ENCODE peak calls at places on chromosome 19, in nine cellular contexts. One of them, this sample, is unnamed.

GRCh38 chr19:19074172-19074905 is 10.5 kb downstream of the SLC25A42 start:
- DNase-seq in HT-29: no peak
- DNase-seq in NB4: peak; percentile 79
- DNase-seq in dermis microvascular lymphatic vessel endothelial cell: no peak
- DNase-seq in activated T-helper 1 cell treated with anti-CD3 and anti-CD28 coated beads, Interleukin-12 subunit alpha, Interleukin-12 subunit beta, Interleukin-2, Interleukin-4 antibody, amounts not matched to agents 30 ng/mL and 10 ng/mL and 1 ng/mL, durations not matched to agents 14 hours and 24 hours and 36 hours: no peak
- DNase-seq in fibroblast of lung: no peak
- DNase-seq in GM12878: no peak
- DNase-seq in A549: no peak
- DNase-seq in WERI-Rb-1: no peak
- DNase-seq in this sample: no peak

GRCh38 chr19:5141926-5142724 is 173.2 kb downstream of the KDM4B start:
- DNase-seq in HT-29: no peak
- DNase-seq in NB4: peak; percentile 34
- DNase-seq in dermis microvascular lymphatic vessel endothelial cell: no peak
- DNase-seq in activated T-helper 1 cell treated with anti-CD3 and anti-CD28 coated beads, Interleukin-12 subunit alpha, Interleukin-12 subunit beta, Interleukin-2, Interleukin-4 antibody, amounts not matched to agents 30 ng/mL and 10 ng/mL and 1 ng/mL, durations not matched to agents 14 hours and 24 hours and 36 hours: no peak
- DNase-seq in fibroblast of lung: no peak
- DNase-seq in GM12878: no peak
- DNase-seq in A549: no peak
- DNase-seq in WERI-Rb-1: no peak
- DNase-seq in this sample: no peak

GRCh38 chr19:21130097-21130775 is 11.6 kb upstream of the ZNF431 start:
- DNase-seq in HT-29: no peak
- DNase-seq in NB4: no peak
- DNase-seq in dermis microvascular lymphatic vessel endothelial cell: no peak
- DNase-seq in activated T-helper 1 cell treated with anti-CD3 and anti-CD28 coated beads, Interleukin-12 subunit alpha, Interleukin-12 subunit beta, Interleukin-2, Interleukin-4 antibody, amounts not matched to agents 30 ng/mL and 10 ng/mL and 1 ng/mL, durations not matched to agents 14 hours and 24 hours and 36 hours: no peak
- DNase-seq in fibroblast of lung: no peak
- DNase-seq in GM12878: no peak
- DNase-seq in A549: no peak
- DNase-seq in WERI-Rb-1: no peak
- DNase-seq in this sample: no peak

GRCh38 chr19:45508931-45509691 is 1.8 kb downstream of the VASP start:
- DNase-seq in HT-29: peak; percentile 69
- DNase-seq in NB4: peak; percentile 82
- DNase-seq in dermis microvascular lymphatic vessel endothelial cell: no peak
- DNase-seq in activated T-helper 1 cell treated with anti-CD3 and anti-CD28 coated beads, Interleukin-12 subunit alpha, Interleukin-12 subunit beta, Interleukin-2, Interleukin-4 antibody, amounts not matched to agents 30 ng/mL and 10 ng/mL and 1 ng/mL, durations not matched to agents 14 hours and 24 hours and 36 hours: peak; percentile 40
- DNase-seq in fibroblast of lung: peak; percentile 65
- DNase-seq in GM12878: peak; percentile 69
- DNase-seq in A549: peak; percentile 92
- DNase-seq in WERI-Rb-1: peak; percentile 40
- DNase-seq in this sample: no peak

GRCh38 chr19:36086326-36086725 is 24.6 kb upstream of the OVOL3 start:
- DNase-seq in HT-29: no peak
- DNase-seq in NB4: no peak
- DNase-seq in dermis microvascular lymphatic vessel endothelial cell: no peak
- DNase-seq in activated T-helper 1 cell treated with anti-CD3 and anti-CD28 coated beads, Interleukin-12 subunit alpha, Interleukin-12 subunit beta, Interleukin-2, Interleukin-4 antibody, amounts not matched to agents 30 ng/mL and 10 ng/mL and 1 ng/mL, durations not matched to agents 14 hours and 24 hours and 36 hours: no peak
- DNase-seq in fibroblast of lung: no peak
- DNase-seq in GM12878: no peak
- DNase-seq in A549: no peak
- DNase-seq in WERI-Rb-1: no peak
- DNase-seq in this sample: no peak

GRCh38 chr19:13574933-13575332 is 68.7 kb upstream of the CACNA1A start:
- DNase-seq in HT-29: no peak
- DNase-seq in NB4: no peak
- DNase-seq in dermis microvascular lymphatic vessel endothelial cell: no peak
- DNase-seq in activated T-helper 1 cell treated with anti-CD3 and anti-CD28 coated beads, Interleukin-12 subunit alpha, Interleukin-12 subunit beta, Interleukin-2, Interleukin-4 antibody, amounts not matched to agents 30 ng/mL and 10 ng/mL and 1 ng/mL, durations not matched to agents 14 hours and 24 hours and 36 hours: no peak
- DNase-seq in fibroblast of lung: no peak
- DNase-seq in GM12878: no peak
- DNase-seq in A549: peak; percentile 12
- DNase-seq in WERI-Rb-1: peak; percentile 12
- DNase-seq in this sample: no peak

GRCh38 chr19:28291874-28292273 is 921.1 kb downstream of the UQCRFS1 start:
- DNase-seq in HT-29: no peak
- DNase-seq in NB4: no peak
- DNase-seq in dermis microvascular lymphatic vessel endothelial cell: no peak
- DNase-seq in activated T-helper 1 cell treated with anti-CD3 and anti-CD28 coated beads, Interleukin-12 subunit alpha, Interleukin-12 subunit beta, Interleukin-2, Interleukin-4 antibody, amounts not matched to agents 30 ng/mL and 10 ng/mL and 1 ng/mL, durations not matched to agents 14 hours and 24 hours and 36 hours: no peak
- DNase-seq in fibroblast of lung: no peak
- DNase-seq in GM12878: no peak
- DNase-seq in A549: no peak
- DNase-seq in WERI-Rb-1: no peak
- DNase-seq in this sample: no peak

GRCh38 chr19:18895828-18896341 is at the start of gene CERS1:
- DNase-seq in HT-29: no peak
- DNase-seq in NB4: peak; percentile 60
- DNase-seq in dermis microvascular lymphatic vessel endothelial cell: no peak
- DNase-seq in activated T-helper 1 cell treated with anti-CD3 and anti-CD28 coated beads, Interleukin-12 subunit alpha, Interleukin-12 subunit beta, Interleukin-2, Interleukin-4 antibody, amounts not matched to agents 30 ng/mL and 10 ng/mL and 1 ng/mL, durations not matched to agents 14 hours and 24 hours and 36 hours: no peak
- DNase-seq in fibroblast of lung: no peak
- DNase-seq in GM12878: no peak
- DNase-seq in A549: peak; percentile 21
- DNase-seq in WERI-Rb-1: peak; percentile 33
- DNase-seq in this sample: no peak

GRCh38 chr19:45451181-45451849 is 16.5 kb upstream of the FOSB start:
- DNase-seq in HT-29: peak; percentile 80
- DNase-seq in NB4: peak; percentile 30
- DNase-seq in dermis microvascular lymphatic vessel endothelial cell: no peak
- DNase-seq in activated T-helper 1 cell treated with anti-CD3 and anti-CD28 coated beads, Interleukin-12 subunit alpha, Interleukin-12 subunit beta, Interleukin-2, Interleukin-4 antibody, amounts not matched to agents 30 ng/mL and 10 ng/mL and 1 ng/mL, durations not matched to agents 14 hours and 24 hours and 36 hours: peak; percentile 58
- DNase-seq in fibroblast of lung: peak; percentile 53
- DNase-seq in GM12878: no peak
- DNase-seq in A549: no peak
- DNase-seq in WERI-Rb-1: no peak
- DNase-seq in this sample: peak; percentile 87

GRCh38 chr19:15120135-15121026 is 13.2 kb downstream of the SYDE1 start:
- DNase-seq in HT-29: no peak
- DNase-seq in NB4: no peak
- DNase-seq in dermis microvascular lymphatic vessel endothelial cell: no peak
- DNase-seq in activated T-helper 1 cell treated with anti-CD3 and anti-CD28 coated beads, Interleukin-12 subunit alpha, Interleukin-12 subunit beta, Interleukin-2, Interleukin-4 antibody, amounts not matched to agents 30 ng/mL and 10 ng/mL and 1 ng/mL, durations not matched to agents 14 hours and 24 hours and 36 hours: no peak
- DNase-seq in fibroblast of lung: no peak
- DNase-seq in GM12878: no peak
- DNase-seq in A549: no peak
- DNase-seq in WERI-Rb-1: no peak
- DNase-seq in this sample: no peak

GRCh38 chr19:33639034-33639681 is 17.4 kb downstream of the CHST8 start:
- DNase-seq in HT-29: no peak
- DNase-seq in NB4: no peak
- DNase-seq in dermis microvascular lymphatic vessel endothelial cell: no peak
- DNase-seq in activated T-helper 1 cell treated with anti-CD3 and anti-CD28 coated beads, Interleukin-12 subunit alpha, Interleukin-12 subunit beta, Interleukin-2, Interleukin-4 antibody, amounts not matched to agents 30 ng/mL and 10 ng/mL and 1 ng/mL, durations not matched to agents 14 hours and 24 hours and 36 hours: no peak
- DNase-seq in fibroblast of lung: no peak
- DNase-seq in GM12878: no peak
- DNase-seq in A549: no peak
- DNase-seq in WERI-Rb-1: no peak
- DNase-seq in this sample: no peak

GRCh38 chr19:4589579-4590410 is 30.3 kb upstream of the SEMA6B start:
- DNase-seq in HT-29: no peak
- DNase-seq in NB4: peak; percentile 48
- DNase-seq in dermis microvascular lymphatic vessel endothelial cell: no peak
- DNase-seq in activated T-helper 1 cell treated with anti-CD3 and anti-CD28 coated beads, Interleukin-12 subunit alpha, Interleukin-12 subunit beta, Interleukin-2, Interleukin-4 antibody, amounts not matched to agents 30 ng/mL and 10 ng/mL and 1 ng/mL, durations not matched to agents 14 hours and 24 hours and 36 hours: no peak
- DNase-seq in fibroblast of lung: no peak
- DNase-seq in GM12878: no peak
- DNase-seq in A549: no peak
- DNase-seq in WERI-Rb-1: peak; percentile 73
- DNase-seq in this sample: no peak

GRCh38 chr19:29841559-29842367 is 30.0 kb downstream of the CCNE1 start:
- DNase-seq in HT-29: peak; percentile 70
- DNase-seq in NB4: no peak
- DNase-seq in dermis microvascular lymphatic vessel endothelial cell: no peak
- DNase-seq in activated T-helper 1 cell treated with anti-CD3 and anti-CD28 coated beads, Interleukin-12 subunit alpha, Interleukin-12 subunit beta, Interleukin-2, Interleukin-4 antibody, amounts not matched to agents 30 ng/mL and 10 ng/mL and 1 ng/mL, durations not matched to agents 14 hours and 24 hours and 36 hours: no peak
- DNase-seq in fibroblast of lung: no peak
- DNase-seq in GM12878: no peak
- DNase-seq in A549: peak; percentile 87
- DNase-seq in WERI-Rb-1: peak; percentile 53
- DNase-seq in this sample: peak; percentile 93

GRCh38 chr19:41887711-41888382 is 4.9 kb downstream of the ARHGEF1 start:
- DNase-seq in HT-29: peak; percentile 100
- DNase-seq in NB4: peak; percentile 28
- DNase-seq in dermis microvascular lymphatic vessel endothelial cell: no peak
- DNase-seq in activated T-helper 1 cell treated with anti-CD3 and anti-CD28 coated beads, Interleukin-12 subunit alpha, Interleukin-12 subunit beta, Interleukin-2, Interleukin-4 antibody, amounts not matched to agents 30 ng/mL and 10 ng/mL and 1 ng/mL, durations not matched to agents 14 hours and 24 hours and 36 hours: peak; percentile 76
- DNase-seq in fibroblast of lung: no peak
- DNase-seq in GM12878: no peak
- DNase-seq in A549: no peak
- DNase-seq in WERI-Rb-1: no peak
- DNase-seq in this sample: peak; percentile 89

GRCh38 chr19:3710265-3710812 is 2.2 kb downstream of the TJP3 start:
- DNase-seq in HT-29: peak; percentile 96
- DNase-seq in NB4: peak; percentile 30
- DNase-seq in dermis microvascular lymphatic vessel endothelial cell: no peak
- DNase-seq in activated T-helper 1 cell treated with anti-CD3 and anti-CD28 coated beads, Interleukin-12 subunit alpha, Interleukin-12 subunit beta, Interleukin-2, Interleukin-4 antibody, amounts not matched to agents 30 ng/mL and 10 ng/mL and 1 ng/mL, durations not matched to agents 14 hours and 24 hours and 36 hours: no peak
- DNase-seq in fibroblast of lung: peak; percentile 28
- DNase-seq in GM12878: no peak
- DNase-seq in A549: peak; percentile 82
- DNase-seq in WERI-Rb-1: no peak
- DNase-seq in this sample: no peak

GRCh38 chr19:38544569-38545315 is 73.0 kb downstream of the MAP4K1 start:
- DNase-seq in HT-29: no peak
- DNase-seq in NB4: no peak
- DNase-seq in dermis microvascular lymphatic vessel endothelial cell: no peak
- DNase-seq in activated T-helper 1 cell treated with anti-CD3 and anti-CD28 coated beads, Interleukin-12 subunit alpha, Interleukin-12 subunit beta, Interleukin-2, Interleukin-4 antibody, amounts not matched to agents 30 ng/mL and 10 ng/mL and 1 ng/mL, durations not matched to agents 14 hours and 24 hours and 36 hours: no peak
- DNase-seq in fibroblast of lung: no peak
- DNase-seq in GM12878: no peak
- DNase-seq in A549: no peak
- DNase-seq in WERI-Rb-1: no peak
- DNase-seq in this sample: no peak

GRCh38 chr19:4867534-4868285 is at the start of gene PLIN3:
- DNase-seq in HT-29: peak; percentile 85
- DNase-seq in NB4: peak; percentile 91
- DNase-seq in dermis microvascular lymphatic vessel endothelial cell: peak; percentile 81
- DNase-seq in activated T-helper 1 cell treated with anti-CD3 and anti-CD28 coated beads, Interleukin-12 subunit alpha, Interleukin-12 subunit beta, Interleukin-2, Interleukin-4 antibody, amounts not matched to agents 30 ng/mL and 10 ng/mL and 1 ng/mL, durations not matched to agents 14 hours and 24 hours and 36 hours: peak; percentile 86
- DNase-seq in fibroblast of lung: peak; percentile 96
- DNase-seq in GM12878: peak; percentile 65
- DNase-seq in A549: peak; percentile 93
- DNase-seq in WERI-Rb-1: peak; percentile 89
- DNase-seq in this sample: peak; percentile 80

GRCh38 chr19:1113278-1113985 is 9.6 kb downstream of the GPX4 start:
- DNase-seq in HT-29: peak; percentile 92
- DNase-seq in NB4: peak; percentile 88
- DNase-seq in dermis microvascular lymphatic vessel endothelial cell: peak; percentile 88
- DNase-seq in activated T-helper 1 cell treated with anti-CD3 and anti-CD28 coated beads, Interleukin-12 subunit alpha, Interleukin-12 subunit beta, Interleukin-2, Interleukin-4 antibody, amounts not matched to agents 30 ng/mL and 10 ng/mL and 1 ng/mL, durations not matched to agents 14 hours and 24 hours and 36 hours: peak; percentile 66
- DNase-seq in fibroblast of lung: peak; percentile 94
- DNase-seq in GM12878: peak; percentile 24
- DNase-seq in A549: peak; percentile 72
- DNase-seq in WERI-Rb-1: peak; percentile 98
- DNase-seq in this sample: no peak

GRCh38 chr19:19588546-19588945 is 29.9 kb downstream of the PBX4 start:
- DNase-seq in HT-29: no peak
- DNase-seq in NB4: no peak
- DNase-seq in dermis microvascular lymphatic vessel endothelial cell: no peak
- DNase-seq in activated T-helper 1 cell treated with anti-CD3 and anti-CD28 coated beads, Interleukin-12 subunit alpha, Interleukin-12 subunit beta, Interleukin-2, Interleukin-4 antibody, amounts not matched to agents 30 ng/mL and 10 ng/mL and 1 ng/mL, durations not matched to agents 14 hours and 24 hours and 36 hours: no peak
- DNase-seq in fibroblast of lung: no peak
- DNase-seq in GM12878: no peak
- DNase-seq in A549: no peak
- DNase-seq in WERI-Rb-1: no peak
- DNase-seq in this sample: peak; percentile 78

GRCh38 chr19:53849237-53849676 is 18.4 kb upstream of the MYADM start:
- DNase-seq in HT-29: no peak
- DNase-seq in NB4: peak; percentile 55
- DNase-seq in dermis microvascular lymphatic vessel endothelial cell: peak; percentile 60
- DNase-seq in activated T-helper 1 cell treated with anti-CD3 and anti-CD28 coated beads, Interleukin-12 subunit alpha, Interleukin-12 subunit beta, Interleukin-2, Interleukin-4 antibody, amounts not matched to agents 30 ng/mL and 10 ng/mL and 1 ng/mL, durations not matched to agents 14 hours and 24 hours and 36 hours: no peak
- DNase-seq in fibroblast of lung: peak; percentile 50
- DNase-seq in GM12878: no peak
- DNase-seq in A549: no peak
- DNase-seq in WERI-Rb-1: no peak
- DNase-seq in this sample: no peak

GRCh38 chr19:4260605-4261191 is 13.8 kb downstream of the YJU2 start:
- DNase-seq in HT-29: no peak
- DNase-seq in NB4: peak; percentile 45
- DNase-seq in dermis microvascular lymphatic vessel endothelial cell: no peak
- DNase-seq in activated T-helper 1 cell treated with anti-CD3 and anti-CD28 coated beads, Interleukin-12 subunit alpha, Interleukin-12 subunit beta, Interleukin-2, Interleukin-4 antibody, amounts not matched to agents 30 ng/mL and 10 ng/mL and 1 ng/mL, durations not matched to agents 14 hours and 24 hours and 36 hours: no peak
- DNase-seq in fibroblast of lung: no peak
- DNase-seq in GM12878: no peak
- DNase-seq in A549: no peak
- DNase-seq in WERI-Rb-1: no peak
- DNase-seq in this sample: no peak

GRCh38 chr19:3479177-3479818 is 1.0 kb downstream of the SMIM24 start:
- DNase-seq in HT-29: peak; percentile 14
- DNase-seq in NB4: peak; percentile 64
- DNase-seq in dermis microvascular lymphatic vessel endothelial cell: no peak
- DNase-seq in activated T-helper 1 cell treated with anti-CD3 and anti-CD28 coated beads, Interleukin-12 subunit alpha, Interleukin-12 subunit beta, Interleukin-2, Interleukin-4 antibody, amounts not matched to agents 30 ng/mL and 10 ng/mL and 1 ng/mL, durations not matched to agents 14 hours and 24 hours and 36 hours: peak; percentile 16
- DNase-seq in fibroblast of lung: no peak
- DNase-seq in GM12878: no peak
- DNase-seq in A549: no peak
- DNase-seq in WERI-Rb-1: peak; percentile 54
- DNase-seq in this sample: no peak

GRCh38 chr19:55383279-55383788 is 758 bp downstream of the TMEM238 start:
- DNase-seq in HT-29: peak; percentile 50
- DNase-seq in NB4: no peak
- DNase-seq in dermis microvascular lymphatic vessel endothelial cell: no peak
- DNase-seq in activated T-helper 1 cell treated with anti-CD3 and anti-CD28 coated beads, Interleukin-12 subunit alpha, Interleukin-12 subunit beta, Interleukin-2, Interleukin-4 antibody, amounts not matched to agents 30 ng/mL and 10 ng/mL and 1 ng/mL, durations not matched to agents 14 hours and 24 hours and 36 hours: no peak
- DNase-seq in fibroblast of lung: no peak
- DNase-seq in GM12878: no peak
- DNase-seq in A549: no peak
- DNase-seq in WERI-Rb-1: peak; percentile 59
- DNase-seq in this sample: no peak

GRCh38 chr19:6536138-6536671 is 5.4 kb downstream of the TNFSF9 start:
- DNase-seq in HT-29: peak; percentile 68
- DNase-seq in NB4: peak; percentile 93
- DNase-seq in dermis microvascular lymphatic vessel endothelial cell: peak; percentile 48
- DNase-seq in activated T-helper 1 cell treated with anti-CD3 and anti-CD28 coated beads, Interleukin-12 subunit alpha, Interleukin-12 subunit beta, Interleukin-2, Interleukin-4 antibody, amounts not matched to agents 30 ng/mL and 10 ng/mL and 1 ng/mL, durations not matched to agents 14 hours and 24 hours and 36 hours: peak; percentile 83
- DNase-seq in fibroblast of lung: no peak
- DNase-seq in GM12878: peak; percentile 99
- DNase-seq in A549: peak; percentile 70
- DNase-seq in WERI-Rb-1: peak; percentile 69
- DNase-seq in this sample: peak; percentile 58

GRCh38 chr19:33683881-33684549 is 62.3 kb downstream of the CHST8 start:
- DNase-seq in HT-29: peak; percentile 26
- DNase-seq in NB4: peak; percentile 36
- DNase-seq in dermis microvascular lymphatic vessel endothelial cell: peak; percentile 1
- DNase-seq in activated T-helper 1 cell treated with anti-CD3 and anti-CD28 coated beads, Interleukin-12 subunit alpha, Interleukin-12 subunit beta, Interleukin-2, Interleukin-4 antibody, amounts not matched to agents 30 ng/mL and 10 ng/mL and 1 ng/mL, durations not matched to agents 14 hours and 24 hours and 36 hours: no peak
- DNase-seq in fibroblast of lung: peak; percentile 1
- DNase-seq in GM12878: no peak
- DNase-seq in A549: peak; percentile 49
- DNase-seq in WERI-Rb-1: no peak
- DNase-seq in this sample: peak; percentile 10

This sample was measured in foreskin keratinocyte.